ENCODE peak calls at places on chromosomes 16 and 17, in six cellular contexts. S is CD4-positive, CD25-positive, alpha-beta regulatory T cell; I is hepatocyte; Y is upper lobe of right lung; L is heart left ventricle; N is ascending aorta. Q is an unnamed sample.

GRCh38 chr17:32928527-32929287 is 754 bp downstream of the TMEM98 start:
- DNase-seq in N (no peak), I (no peak), Y (no peak), L (no peak), S (no peak), Q (no peak)

GRCh38 chr17:64185101-64185500 is 55.2 kb upstream of the ERN1 start:
- DNase-seq in Y (no peak), S (peak; percentile 7), I (no peak), N (no peak), L (no peak), Q (no peak)

GRCh38 chr16:88570691-88571092 is 489 bp downstream of the ZC3H18 start:
- DNase-seq in I (peak; percentile 55), N (no peak), S (peak; percentile 71), Y (no peak), L (no peak), Q (peak; percentile 59)

GRCh38 chr17:17712268-17712924 is 31.1 kb downstream of the RAI1 start:
- DNase-seq in L (no peak), N (no peak), S (no peak), I (peak; percentile 63), Y (no peak), Q (no peak)

GRCh38 chr17:45063198-45063597 is 2.1 kb downstream of the NMT1 start:
- DNase-seq in L (no peak), S (no peak), I (no peak), N (no peak), Y (no peak), Q (no peak)

GRCh38 chr17:4936436-4936835 is 3.4 kb downstream of the SLC25A11 start:
- DNase-seq in Y (no peak), S (no peak), I (no peak), L (no peak), N (no peak), Q (no peak)

GRCh38 chr16:27245276-27246231 is 23.0 kb downstream of the NSMCE1 start:
- DNase-seq in S (peak; percentile 35), L (peak; percentile 56), N (no peak), I (no peak), Y (peak; percentile 58), Q (no peak)

GRCh38 chr16:75116081-75116910 is at the start of gene LDHD:
- DNase-seq in Y (peak; percentile 93), I (peak; percentile 78), S (no peak), L (peak; percentile 93), N (peak; percentile 95), Q (no peak)

GRCh38 chr17:9473716-9474115 is 101.9 kb downstream of the STX8 start:
- DNase-seq in Y (no peak), N (no peak), I (no peak), L (no peak), S (no peak), Q (no peak)

GRCh38 chr17:27630607-27631408 is at the start of gene LGALS9:
- DNase-seq in I (no peak), Y (no peak), L (peak; percentile 43), S (peak; percentile 80), N (no peak), Q (peak; percentile 12)

GRCh38 chr16:733382-734207 is 6.7 kb downstream of the HAGHL start:
- DNase-seq in I (no peak), N (no peak), Y (no peak), L (no peak), S (no peak), Q (no peak)

GRCh38 chr16:12096162-12096781 is 119.7 kb downstream of the SNX29 start:
- DNase-seq in N (no peak), L (no peak), S (no peak), Y (peak; percentile 17), I (no peak), Q (no peak)

GRCh38 chr17:79630821-79631639 is 20.2 kb upstream of the RBFOX3 start:
- DNase-seq in S (no peak), I (no peak), N (peak; percentile 46), Y (peak; percentile 29), L (peak; percentile 14), Q (no peak)

GRCh38 chr17:258906-259305 is 77.5 kb upstream of the DOC2B start:
- DNase-seq in L (no peak), S (no peak), N (peak; percentile 24), Y (no peak), I (no peak), Q (no peak)

GRCh38 chr16:56450275-56450889 is 750 bp downstream of the NUDT21 start:
- DNase-seq in I (peak; percentile 18), S (peak; percentile 25), L (no peak), N (no peak), Y (no peak), Q (no peak)

GRCh38 chr17:76156662-76156991 is 15.6 kb upstream of the FOXJ1 start:
- DNase-seq in N (no peak), L (peak; percentile 10), I (no peak), S (no peak), Y (no peak), Q (no peak)

GRCh38 chr16:67516296-67517177 is 12.1 kb upstream of the RIPOR1 start:
- DNase-seq in L (no peak), Y (no peak), I (peak; percentile 39), N (no peak), S (no peak), Q (no peak)

GRCh38 chr17:40317345-40317873 is 8.4 kb downstream of the RARA start:
- DNase-seq in Y (peak; percentile 74), S (peak; percentile 66), L (peak; percentile 67), N (peak; percentile 85), I (peak; percentile 74), Q (peak; percentile 45)

GRCh38 chr17:76270770-76271668 is 5.9 kb downstream of the UBALD2 start:
- DNase-seq in I (no peak), S (peak; percentile 40), N (no peak), L (no peak), Y (no peak), Q (no peak)

GRCh38 chr17:4479340-4479981 is 19.2 kb upstream of the SPNS2 start:
- DNase-seq in S (no peak), I (no peak), L (no peak), N (no peak), Y (no peak), Q (no peak)

GRCh38 chr16:85436636-85437160 is 176.4 kb upstream of the GSE1 start:
- DNase-seq in Y (no peak), S (no peak), L (no peak), N (no peak), I (peak; percentile 66), Q (no peak)

GRCh38 chr17:77726549-77726957 is 231.9 kb upstream of the TNRC6C start:
- DNase-seq in L (no peak), S (no peak), Y (no peak), N (no peak), I (no peak), Q (no peak)

GRCh38 chr17:8720596-8720995 is 24.0 kb downstream of the CCDC42 start:
- DNase-seq in S (no peak), Y (peak; percentile 5), L (no peak), N (no peak), I (no peak), Q (no peak)

GRCh38 chr17:17837966-17838962 is 1.5 kb upstream of the SREBF1 start:
- DNase-seq in L (peak; percentile 78), N (no peak), S (no peak), I (peak; percentile 66), Y (peak; percentile 85), Q (no peak)

GRCh38 chr16:48444574-48444973 is 59.4 kb upstream of the SIAH1 start:
- DNase-seq in I (no peak), S (no peak), N (peak; percentile 79), L (peak; percentile 37), Y (no peak), Q (no peak)

GRCh38 chr16:70460737-70461261 is 6.4 kb downstream of the FCSK start:
- DNase-seq in L (no peak), Y (no peak), N (no peak), S (no peak), I (no peak), Q (no peak)

GRCh38 chr17:76384222-76384986 is at the start of gene SPHK1:
- DNase-seq in Y (peak; percentile 88), L (peak; percentile 81), N (peak; percentile 85), I (peak; percentile 88), S (peak; percentile 75), Q (peak; percentile 48)

GRCh38 chr17:58337126-58337599 is 8.6 kb upstream of the TSPOAP1 start:
- DNase-seq in L (no peak), S (peak; percentile 83), Y (peak; percentile 62), I (no peak), N (no peak), Q (no peak)
- H3K4me3 ChIP-seq in L (no peak overlapping the region), S (peak overlapping the region; percentile 92), Y (peak overlapping the region; percentile 43), I (no peak overlapping the region), N (peak overlapping the region; percentile 31), Q (peak overlapping the region; percentile 98)

GRCh38 chr16:13835357-13835756 is 84.6 kb upstream of the ERCC4 start:
- DNase-seq in Y (no peak), L (no peak), I (no peak), S (no peak), N (no peak), Q (no peak)
- H3K27ac ChIP-seq in Y (no peak overlapping the region), L (no peak overlapping the region), I (no peak overlapping the region), S (no peak overlapping the region), N (peak overlapping the region; percentile 58), Q (no peak overlapping the region)

GRCh38 chr17:2057714-2058520 is 3.0 kb downstream of the HIC1 start:
- DNase-seq in L (no peak), Y (no peak), I (no peak), N (no peak), S (no peak), Q (no peak)

GRCh38 chr17:2054740-2055493 is at the start of gene HIC1:
- DNase-seq in S (peak; percentile 76), L (peak; percentile 78), Y (peak; percentile 87), N (peak; percentile 85), I (peak; percentile 90), Q (peak; percentile 79)

GRCh38 chr17:2055494-2056220 is 754 bp downstream of the HIC1 start:
- DNase-seq in I (no peak), Y (no peak), S (peak; percentile 46), L (peak; percentile 42), N (no peak), Q (peak; percentile 31)

GRCh38 chr17:2057130-2057713 is 2.3 kb downstream of the HIC1 start:
- DNase-seq in N (no peak), I (no peak), L (no peak), Y (no peak), S (no peak), Q (no peak)

GRCh38 chr17:2056221-2057129 is 1.6 kb downstream of the HIC1 start:
- DNase-seq in S (peak; percentile 73), L (peak; percentile 43), N (no peak), Y (no peak), I (peak; percentile 63), Q (peak; percentile 59)
- H3K4me3 ChIP-seq in S (no peak overlapping the region), L (peak overlapping the region; percentile 42), N (peak overlapping the region; percentile 77), Y (peak overlapping the region; percentile 67), I (no peak overlapping the region), Q (peak overlapping the region; percentile 47)

GRCh38 chr17:58381124-58381838 is 29.3 kb upstream of the SUPT4H1 start:
- DNase-seq in I (peak; percentile 71), N (no peak), S (no peak), Y (no peak), L (no peak), Q (no peak)

GRCh38 chr17:58377661-58378060 is 25.7 kb upstream of the SUPT4H1 start:
- DNase-seq in S (no peak), Y (no peak), N (no peak), I (no peak), L (no peak), Q (no peak)

GRCh38 chr17:58380207-58381123 is 28.5 kb upstream of the SUPT4H1 start:
- DNase-seq in I (no peak), N (no peak), S (no peak), Y (no peak), L (no peak), Q (no peak)

GRCh38 chr17:58377005-58377660 is 25.1 kb upstream of the SUPT4H1 start:
- DNase-seq in S (no peak), I (peak; percentile 74), Y (no peak), N (no peak), L (no peak), Q (no peak)

GRCh38 chr17:58378895-58379824 is 27.2 kb upstream of the SUPT4H1 start:
- DNase-seq in I (no peak), N (no peak), L (no peak), S (no peak), Y (no peak), Q (no peak)
- H3K27ac ChIP-seq in I (peak overlapping the region; percentile 87), N (no peak overlapping the region), L (no peak overlapping the region), S (no peak overlapping the region), Y (no peak overlapping the region), Q (no peak overlapping the region)

Q was measured in CD8-positive, alpha-beta memory T cell.